ENCODE peak calls at places on chromosomes 1 and 21, in four cellular contexts. Y, M, F and R are unnamed samples.

GRCh38 chr1:1050577-1051052 is 23.5 kb downstream of the RNF223 start:
- DNase-seq in F (no peak), M (no peak), Y (no peak), R (no peak)

GRCh38 chr21:41766051-41766882 is 585 bp downstream of the RIPK4 start:
- DNase-seq in Y (no peak), F (no peak), M (no peak), R (no peak)

GRCh38 chr21:35457097-35457496 is 408.0 kb upstream of the RUNX1 start:
- DNase-seq in Y (no peak), F (no peak), M (no peak), R (no peak)

GRCh38 chr1:78369546-78369945 is 121.2 kb upstream of the PTGFR start:
- DNase-seq in M (no peak), Y (peak; percentile 24), F (peak; percentile 7), R (no peak)

GRCh38 chr21:33751120-33751519 is 108.8 kb downstream of the ITSN1 start:
- DNase-seq in M (no peak), Y (peak; percentile 19), F (no peak), R (no peak)

GRCh38 chr1:201023517-201023902 is at the start of gene KIF21B:
- DNase-seq in M (peak; percentile 96), Y (no peak), F (peak; percentile 43), R (peak; percentile 36)

GRCh38 chr1:162285149-162285561 is 91.5 kb downstream of the SPATA46 start:
- DNase-seq in F (peak; percentile 84), M (peak; percentile 9), Y (no peak), R (peak; percentile 97)

GRCh38 chr1:38337711-38338110 is 291.1 kb upstream of the POU3F1 start:
- DNase-seq in Y (no peak), F (no peak), M (no peak), R (no peak)

GRCh38 chr1:247357781-247358211 is 26.1 kb upstream of the ZNF496 start:
- DNase-seq in M (no peak), Y (peak; percentile 94), F (peak; percentile 32), R (no peak)

GRCh38 chr1:27109103-27109822 is 45.7 kb downstream of the SLC9A1 start:
- DNase-seq in M (peak; percentile 86), F (no peak), Y (no peak), R (no peak)

GRCh38 chr21:31732891-31733520 is 1.1 kb upstream of the SCAF4 start:
- DNase-seq in F (no peak), Y (peak; percentile 35), M (peak; percentile 59), R (peak; percentile 3)

GRCh38 chr1:114757455-114758250 is at the start of gene CSDE1:
- DNase-seq in Y (peak; percentile 99), F (peak; percentile 95), M (peak; percentile 99), R (peak; percentile 99)

GRCh38 chr1:9589144-9589718 is 520 bp downstream of the TMEM201 start:
- DNase-seq in M (no peak), Y (peak; percentile 23), F (peak; percentile 24), R (no peak)

GRCh38 chr1:36981771-36982622 is 52.3 kb downstream of the GRIK3 start:
- DNase-seq in F (no peak), Y (no peak), M (no peak), R (no peak)

GRCh38 chr1:155646307-155646706 is 36.3 kb downstream of the MSTO1 start:
- DNase-seq in M (no peak), Y (peak; percentile 39), F (peak; percentile 29), R (no peak)

GRCh38 chr1:98025858-98026257 is 105.0 kb upstream of the DPYD start:
- DNase-seq in F (no peak), M (no peak), Y (no peak), R (no peak)

GRCh38 chr21:40950970-40951369 is 104.0 kb upstream of the DSCAM start:
- DNase-seq in F (peak; percentile 23), M (no peak), Y (no peak), R (no peak)

GRCh38 chr1:15799928-15800835 is 7.3 kb downstream of the UQCRHL start:
- DNase-seq in F (peak; percentile 92), M (peak; percentile 40), Y (peak; percentile 31), R (peak; percentile 97)

GRCh38 chr1:64962447-64962846 is 3.9 kb downstream of the JAK1 start:
- DNase-seq in Y (no peak), F (peak; percentile 39), M (no peak), R (no peak)

GRCh38 chr21:29256125-29256895 is 42.4 kb upstream of the BACH1 start:
- DNase-seq in Y (no peak), F (no peak), M (no peak), R (no peak)

GRCh38 chr1:85584264-85584781 is 3.8 kb downstream of the CCN1 start:
- DNase-seq in Y (peak; percentile 95), M (peak; percentile 94), F (peak; percentile 50), R (peak; percentile 28)

GRCh38 chr1:81493102-81493864 is 307.5 kb upstream of the ADGRL2 start:
- DNase-seq in M (no peak), Y (no peak), F (no peak), R (no peak)

GRCh38 chr1:194280463-194280862 is 1094.0 kb upstream of the B3GALT2 start:
- DNase-seq in Y (no peak), F (no peak), M (peak; percentile 21), R (no peak)

GRCh38 chr1:155125946-155126493 is 1.7 kb upstream of the EFNA1 start:
- DNase-seq in M (peak; percentile 62), Y (no peak), F (no peak), R (peak; percentile 61)

GRCh38 chr1:232988572-232989040 is 38.2 kb downstream of the NTPCR start:
- DNase-seq in F (peak; percentile 57), M (no peak), Y (peak; percentile 82), R (peak; percentile 67)

GRCh38 chr1:115815694-115816093 is 25.2 kb downstream of the NHLH2 start:
- DNase-seq in F (no peak), Y (no peak), M (no peak), R (no peak)

GRCh38 chr21:44505673-44506278 is 34.2 kb downstream of the KRTAP10-1 start:
- DNase-seq in Y (no peak), F (no peak), M (no peak), R (no peak)

GRCh38 chr1:225343618-225344017 is 84.2 kb downstream of the LBR start:
- DNase-seq in Y (peak; percentile 1), M (no peak), F (no peak), R (peak; percentile 41)

GRCh38 chr1:214551052-214551435 is 358 bp downstream of the PTPN14 start:
- DNase-seq in F (no peak), Y (no peak), M (peak; percentile 48), R (no peak)

GRCh38 chr1:211606914-211607751 is 28.2 kb upstream of the SLC30A1 start:
- DNase-seq in Y (no peak), F (no peak), M (no peak), R (no peak)

GRCh38 chr1:87113313-87113712 is 198.9 kb downstream of the HS2ST1 start:
- DNase-seq in F (no peak), Y (peak; percentile 85), M (no peak), R (no peak)

DNA sequence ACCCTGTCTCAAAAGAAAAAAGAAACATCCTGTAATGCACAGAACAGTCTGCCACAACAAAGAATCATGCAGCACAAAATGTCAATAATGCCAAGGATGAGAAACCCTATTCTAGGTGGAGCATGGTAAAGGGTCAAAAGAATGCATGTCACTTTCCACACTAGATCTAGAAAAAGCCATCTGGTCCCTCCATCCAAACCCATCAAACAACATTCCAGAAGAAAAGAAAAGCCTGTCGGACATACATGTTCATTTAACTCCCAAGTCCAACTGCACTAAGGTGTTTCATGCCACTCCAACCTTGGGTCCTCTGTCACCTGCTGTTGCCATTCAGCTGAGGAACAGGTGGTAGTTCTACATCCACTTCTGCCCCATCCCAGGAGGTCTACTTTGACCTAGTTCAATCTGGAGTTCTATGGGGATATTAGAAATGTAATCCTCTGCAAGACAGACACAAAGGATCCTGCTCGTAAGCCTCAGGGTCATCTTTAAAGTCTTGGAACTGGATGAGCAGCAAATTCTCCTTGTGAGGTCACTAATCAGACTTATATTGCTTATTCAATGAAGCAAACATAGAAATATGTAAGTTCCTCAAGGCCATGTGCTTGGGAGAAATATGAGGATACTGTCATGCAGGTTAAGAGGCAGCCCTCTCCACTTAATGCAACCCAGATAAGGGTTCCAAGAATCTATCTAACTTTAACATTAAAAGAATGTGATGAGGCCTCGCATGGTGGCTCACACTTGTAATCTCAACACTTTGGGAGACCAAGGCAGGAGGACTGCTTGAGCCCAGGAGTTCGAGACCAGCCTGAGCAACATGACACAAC is 3.7 kb downstream of the DEDD start:
- DNase-seq in Y (no peak), F (no peak), M (no peak), R (no peak)
- TF ChIP-seq CTCF in Y (no peak), F (no peak), M (no peak), R (no peak)

GRCh38 chr1:89820423-89821321 is at the start of gene LRRC8D:
- DNase-seq in F (peak; percentile 74), M (peak; percentile 94), Y (peak; percentile 72), R (peak; percentile 86)

GRCh38 chr1:89823679-89824292 is 3.0 kb downstream of the LRRC8D start:
- DNase-seq in M (no peak), Y (no peak), F (no peak), R (no peak)

GRCh38 chr1:89821322-89822108 is 683 bp downstream of the LRRC8D start:
- DNase-seq in Y (peak; percentile 22), F (peak; percentile 42), M (peak; percentile 84), R (peak; percentile 55)

GRCh38 chr1:89822999-89823628 is 2.3 kb downstream of the LRRC8D start:
- DNase-seq in F (no peak), Y (peak; percentile 63), M (no peak), R (no peak)

GRCh38 chr1:89822109-89822962 is 1.5 kb downstream of the LRRC8D start:
- DNase-seq in Y (no peak), F (no peak), M (peak; percentile 77), R (peak; percentile 56)
- H3K4me2 ChIP-seq in Y (peak overlapping the region; percentile 86), F (peak overlapping the region; percentile 93), M (peak overlapping the region; percentile 99), R (peak overlapping the region; percentile 91)

GRCh38 chr1:30845237-30845636 is 63.3 kb downstream of the SDC3 start:
- DNase-seq in M (no peak), F (no peak), Y (no peak), R (no peak)
- H3K4me1 ChIP-seq in M (peaks cover 46% of the 10 kb centered on the region), F (peaks cover 11% of the 10 kb centered on the region), Y (peaks cover 4% of the 10 kb centered on the region), R (no peaks in the 10 kb centered on the region)

DNA sequence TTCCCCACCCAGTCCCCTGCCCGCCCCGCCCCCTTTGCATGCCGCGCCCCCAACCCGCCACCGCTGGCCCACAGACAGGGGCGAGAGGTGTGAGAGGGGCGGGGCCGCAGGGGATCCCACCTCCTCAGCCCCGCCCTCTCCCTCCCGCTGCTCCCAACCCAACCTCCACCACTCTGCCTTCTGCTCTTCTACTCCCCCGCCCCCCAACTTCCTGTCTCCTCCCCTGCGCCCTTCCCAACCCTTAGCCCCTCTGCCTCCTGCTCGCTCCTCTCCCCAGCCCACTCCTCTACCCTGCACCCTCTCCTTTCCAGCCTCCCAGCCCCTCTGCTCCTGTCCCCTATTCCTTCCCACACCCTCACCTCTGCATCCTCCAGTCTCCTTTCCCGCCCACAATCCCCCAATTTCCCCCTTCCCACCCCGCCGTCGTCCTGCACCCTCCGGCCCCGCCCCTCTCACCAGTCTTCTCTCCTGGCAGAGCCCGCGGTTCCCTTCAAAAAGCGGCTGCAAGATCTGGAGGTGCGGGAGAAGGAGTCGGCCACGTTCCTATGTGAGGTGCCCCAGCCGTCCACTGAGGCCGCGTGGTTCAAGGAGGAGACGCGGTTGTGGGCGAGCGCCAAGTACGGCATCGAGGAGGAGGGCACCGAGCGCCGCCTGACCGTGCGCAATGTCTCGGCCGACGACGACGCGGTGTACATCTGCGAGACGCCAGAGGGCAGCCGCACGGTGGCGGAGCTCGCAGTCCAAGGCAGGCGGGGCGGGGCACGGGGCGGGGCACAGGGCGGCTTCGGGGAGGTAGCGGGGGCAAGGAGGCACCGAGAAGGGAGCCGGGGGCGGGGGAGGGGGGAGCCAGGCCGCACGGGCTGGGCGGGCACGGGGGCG is 5.4 kb downstream of the OBSCN start:
- DNase-seq in F (peak; percentile 83), M (peak; percentile 98), Y (peak; percentile 78), R (peak; percentile 88)
- TF ChIP-seq CTCF in F (peak; percentile 73), M (peak; percentile 41), Y (peak; percentile 74), R (peak; percentile 60)

GRCh38 chr21:17451364-17451869 is 61.4 kb upstream of the CXADR start:
- DNase-seq in F (peak; percentile 76), Y (peak; percentile 89), M (no peak), R (peak; percentile 35)
- H3K4me2 ChIP-seq in F (no peak overlapping the region), Y (peak overlapping the region; percentile 80), M (no peak overlapping the region), R (peak overlapping the region; percentile 39)